ENCODE peak calls at places on chromosomes 7 and 10, in six cellular contexts. E is colonic mucosa, B is thyroid gland, G is astrocyte of the spinal cord, Z is cardiac muscle cell, O is AG10803. M is an unnamed sample.

GRCh38 chr7:50303894-50304157 is 690 bp upstream of the IKZF1 start:
- DNase-seq in E (no peak), B (no peak), G (no peak), Z (no peak), O (no peak), M (no peak)

GRCh38 chr10:88989824-88990527 is 622 bp upstream of the FAS start:
- DNase-seq in E (no peak), B (no peak), G (peak; percentile 77), Z (peak; percentile 8), O (peak; percentile 94), M (no peak)

GRCh38 chr7:6294839-6295238 is 22.4 kb upstream of the CYTH3 start:
- DNase-seq in E (no peak), B (no peak), G (no peak), Z (no peak), O (no peak), M (no peak)

GRCh38 chr10:1382711-1383110 is 326.5 kb downstream of the WDR37 start:
- DNase-seq in E (peak; percentile 12), B (no peak), G (no peak), Z (no peak), O (no peak), M (no peak)

GRCh38 chr10:79944428-79945395 is 4.2 kb downstream of the SFTPD start:
- DNase-seq in E (peak; percentile 3), B (no peak), G (no peak), Z (no peak), O (no peak), M (no peak)

GRCh38 chr10:46024948-46025347 is 5.5 kb downstream of the NCOA4 start:
- DNase-seq in E (no peak), B (no peak), G (no peak), Z (no peak), O (peak; percentile 9), M (no peak)

GRCh38 chr7:148699772-148700629 is 1.3 kb downstream of the CUL1 start:
- DNase-seq in E (peak; percentile 34), B (no peak), G (peak; percentile 38), Z (peak; percentile 39), O (peak; percentile 56), M (no peak)

GRCh38 chr7:66769833-66770512 is 29.4 kb downstream of the RABGEF1 start:
- DNase-seq in E (no peak), B (no peak), G (no peak), Z (no peak), O (peak; percentile 62), M (no peak)

GRCh38 chr10:60708666-60709065 is 69.6 kb upstream of the CDK1 start:
- DNase-seq in E (no peak), B (no peak), G (no peak), Z (no peak), O (no peak), M (no peak)
- H3K4me3 ChIP-seq in E (no peak overlapping the region), B (no peak overlapping the region), G (no peak overlapping the region), Z (no peak overlapping the region), O (no peak overlapping the region), M (no peak overlapping the region)

GRCh38 chr10:12351447-12351846 is 2.1 kb downstream of the CAMK1D start:
- DNase-seq in E (peak; percentile 28), B (peak; percentile 46), G (no peak), Z (no peak), O (no peak), M (no peak)
- H3K4me3 ChIP-seq in E (no peak overlapping the region), B (no peak overlapping the region), G (no peak overlapping the region), Z (no peak overlapping the region), O (no peak overlapping the region), M (no peak overlapping the region)

DNA sequence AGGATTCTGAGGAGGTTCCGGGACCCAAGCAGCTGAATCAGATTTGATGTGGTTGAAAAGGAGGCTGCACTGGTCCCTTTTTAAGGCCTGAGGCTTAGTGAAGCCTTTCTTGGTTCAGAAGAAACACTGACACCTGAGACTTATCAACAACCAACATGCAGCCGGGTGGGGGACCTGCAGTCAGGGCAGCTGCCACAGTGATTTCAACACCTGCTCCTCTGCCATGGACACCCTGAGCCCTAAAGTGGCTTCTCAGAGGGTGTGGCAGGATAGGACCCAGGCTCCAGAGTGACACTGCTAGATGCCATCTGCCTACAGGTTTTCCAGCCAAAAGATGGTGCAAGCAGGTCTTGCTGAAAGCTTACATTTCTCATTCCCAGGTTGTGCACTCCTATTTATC is 99.3 kb downstream of the COL13A1 start:
- DNase-seq in E (no peak), B (no peak), G (no peak), Z (no peak), O (no peak), M (no peak)
- H3K4me3 ChIP-seq in E (no peak overlapping the region), B (no peak overlapping the region), G (no peak overlapping the region), Z (no peak overlapping the region), O (no peak overlapping the region), M (no peak overlapping the region)

DNA sequence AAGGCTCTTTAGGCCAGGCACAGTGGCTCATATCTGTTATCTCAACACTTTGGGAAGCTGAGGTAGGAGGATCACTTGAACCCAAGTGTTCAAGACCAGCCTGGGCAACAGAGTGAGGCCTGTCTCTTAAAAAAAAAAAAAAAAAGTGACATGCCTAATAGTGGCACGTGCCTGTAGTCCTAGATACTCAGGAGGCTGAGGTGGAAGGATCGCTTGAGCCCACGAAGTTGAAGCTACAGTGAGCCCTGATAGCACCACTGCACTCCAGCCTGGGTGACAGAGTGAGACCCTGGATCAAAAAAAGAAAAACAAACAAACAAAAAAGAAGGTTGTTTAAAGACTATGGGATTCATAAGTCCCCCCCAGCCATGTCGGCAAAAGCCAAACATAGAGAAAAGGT is 42.2 kb upstream of the NRF1 start:
- DNase-seq in E (no peak), B (no peak), G (no peak), Z (no peak), O (no peak), M (no peak)
- H3K4me3 ChIP-seq in E (no peak overlapping the region), B (no peak overlapping the region), G (no peak overlapping the region), Z (no peak overlapping the region), O (no peak overlapping the region), M (no peak overlapping the region)

GRCh38 chr7:118183586-118184391 is at the start of gene LSM8:
- DNase-seq in E (peak; percentile 98), B (peak; percentile 98), G (peak; percentile 99), Z (peak; percentile 98), O (peak; percentile 98), M (peak; percentile 97)

GRCh38 chr7:118185163-118185860 is 1.3 kb downstream of the LSM8 start:
- DNase-seq in E (no peak), B (no peak), G (peak; percentile 7), Z (no peak), O (peak; percentile 80), M (no peak)

GRCh38 chr7:118183254-118183585 is 744 bp upstream of the LSM8 start:
- DNase-seq in E (no peak), B (peak; percentile 5), G (no peak), Z (no peak), O (no peak), M (no peak)

GRCh38 chr7:118184392-118184899 is 482 bp downstream of the LSM8 start:
- DNase-seq in E (no peak), B (no peak), G (no peak), Z (no peak), O (no peak), M (no peak)

DNA sequence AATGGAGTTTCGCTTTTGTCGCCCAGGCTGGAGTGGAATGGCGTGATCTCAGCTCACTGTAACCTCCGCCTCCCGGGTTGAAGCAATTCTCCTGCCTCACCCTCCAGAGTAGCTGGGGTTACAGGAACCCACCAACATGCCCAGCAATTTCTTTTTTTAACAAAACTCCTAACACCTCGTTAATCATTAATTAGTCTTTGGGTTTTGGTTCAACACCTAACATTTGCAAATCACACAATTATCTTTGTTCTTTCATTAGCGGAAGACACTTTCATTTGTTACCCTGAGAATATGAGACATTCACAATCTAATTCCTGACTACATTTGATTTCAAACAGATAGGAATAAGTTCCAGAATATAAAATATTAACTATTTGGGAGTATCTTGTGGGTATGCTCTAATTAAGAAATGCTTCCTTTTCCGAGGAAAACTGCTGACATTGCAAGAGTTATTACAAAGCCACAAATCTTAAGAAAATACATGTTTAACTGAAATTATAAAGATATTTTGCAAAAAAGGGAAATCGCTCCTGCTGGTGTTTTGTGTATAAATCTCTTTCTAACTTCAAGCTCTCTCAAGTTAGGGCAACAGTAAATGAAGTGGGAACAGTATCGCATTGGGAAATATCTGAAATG is 1.2 kb upstream of the LSM8 start:
- DNase-seq in E (no peak), B (no peak), G (no peak), Z (no peak), O (no peak), M (no peak)
- H3K4me3 ChIP-seq in E (peak overlapping the region; percentile 83), B (peak overlapping the region; percentile 61), G (peak overlapping the region; percentile 89), Z (peak overlapping the region; percentile 53), O (peak overlapping the region; percentile 77), M (peak overlapping the region; percentile 80)

GRCh38 chr10:71962915-71963314 is 1.3 kb upstream of the CHST3 start:
- DNase-seq in E (no peak), B (no peak), G (no peak), Z (peak; percentile 17), O (no peak), M (no peak)

GRCh38 chr10:71964669-71965515 is 697 bp downstream of the CHST3 start:
- DNase-seq in E (peak; percentile 53), B (peak; percentile 76), G (peak; percentile 62), Z (peak; percentile 46), O (peak; percentile 82), M (peak; percentile 83)

GRCh38 chr10:71963756-71964668 is at the start of gene CHST3:
- DNase-seq in E (peak; percentile 67), B (peak; percentile 78), G (peak; percentile 56), Z (peak; percentile 77), O (peak; percentile 76), M (peak; percentile 90)

GRCh38 chr10:71961831-71962230 is 2.4 kb upstream of the CHST3 start:
- DNase-seq in E (no peak), B (no peak), G (no peak), Z (no peak), O (no peak), M (no peak)

DNA sequence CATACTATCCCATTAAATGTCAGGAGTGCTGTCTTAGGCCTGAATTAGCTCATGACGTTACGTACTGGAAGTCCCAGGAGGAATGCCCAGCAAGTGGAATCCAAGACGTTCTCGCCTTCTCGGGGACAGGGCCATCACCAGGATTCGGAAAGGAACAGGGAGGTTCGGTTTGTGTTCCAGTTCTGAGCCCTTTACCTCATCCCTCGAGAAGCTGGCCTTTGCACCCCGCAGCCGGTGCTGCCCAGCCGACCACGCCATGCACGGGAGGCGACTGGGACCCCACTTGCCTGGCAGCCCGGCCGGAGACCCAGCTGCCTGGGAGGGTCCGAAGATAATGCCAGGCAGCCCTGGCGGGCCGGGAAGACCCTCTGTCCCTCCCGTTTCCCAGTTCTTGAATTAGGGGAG is 842 bp upstream of the CHST3 start:
- DNase-seq in E (no peak), B (no peak), G (no peak), Z (no peak), O (peak; percentile 58), M (peak; percentile 72)
- H3K4me3 ChIP-seq in E (peak overlapping the region; percentile 57), B (no peak overlapping the region), G (peak overlapping the region; percentile 79), Z (peak overlapping the region; percentile 56), O (peak overlapping the region; percentile 97), M (peak overlapping the region; percentile 78)

DNA sequence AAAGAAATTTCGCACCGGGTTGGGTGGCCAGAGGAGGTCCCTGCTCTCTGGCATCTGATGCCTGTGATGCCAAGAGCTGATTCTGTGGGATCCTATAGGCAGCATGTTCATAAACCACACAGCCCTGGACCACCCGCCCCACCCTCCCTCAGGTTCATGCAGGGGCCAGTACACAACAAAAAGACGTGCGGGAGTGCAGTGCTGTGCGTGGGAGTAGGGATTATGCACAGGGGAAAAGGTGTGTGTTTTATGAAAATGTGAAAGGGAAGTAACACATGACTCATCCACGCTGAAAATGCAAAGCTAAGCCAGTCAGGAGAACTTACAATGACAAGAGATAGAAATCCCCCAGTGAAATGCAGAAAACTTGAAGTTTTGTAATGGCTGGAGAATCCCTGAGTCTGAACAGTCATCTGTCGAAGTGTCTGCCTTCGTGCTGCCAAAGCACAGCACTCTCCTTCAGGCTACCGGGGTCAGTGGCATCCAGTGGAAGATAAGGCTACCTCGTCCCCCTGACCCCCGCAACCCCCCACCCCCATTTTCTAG is 1.1 kb downstream of the KIAA1217 start:
- DNase-seq in E (peak; percentile 26), B (peak; percentile 20), G (peak; percentile 71), Z (no peak), O (peak; percentile 37), M (no peak)
- H3K4me3 ChIP-seq in E (peak overlapping the region; percentile 43), B (peak overlapping the region; percentile 74), G (peak overlapping the region; percentile 56), Z (peak overlapping the region; percentile 36), O (peak overlapping the region; percentile 59), M (peak overlapping the region; percentile 94)

M was measured in right cardiac atrium.